ENCODE peak calls at places on chromosomes 1 and 21, in ten cellular contexts. H, C, E, G, A, Q, Z, P, I and F are unnamed samples.

GRCh38 chr21:42460391-42461184 is 35.4 kb downstream of the RSPH1 start:
- DNase-seq in E (no peak), C (no peak), Q (no peak), H (no peak), I (peak; percentile 95), P (peak; percentile 12), Z (no peak), G (no peak), A (peak; percentile 74), F (no peak)

GRCh38 chr1:167964646-167965045 is 27.8 kb upstream of the MPC2 start:
- DNase-seq in H (no peak), Q (no peak), G (no peak), A (no peak), I (no peak), C (no peak), P (no peak), E (no peak), Z (no peak), F (no peak)

GRCh38 chr21:31117046-31117916 is 79.0 kb upstream of the KRTAP19-8 start:
- DNase-seq in Q (no peak), C (no peak), E (no peak), G (no peak), Z (peak; percentile 73), I (no peak), H (no peak), P (no peak), A (no peak), F (no peak)

GRCh38 chr1:108082741-108083562 is 117.2 kb downstream of the SLC25A24 start:
- DNase-seq in Z (no peak), C (no peak), E (no peak), A (no peak), G (no peak), Q (no peak), I (no peak), H (no peak), P (no peak), F (no peak)

GRCh38 chr21:17613242-17613676 is 558 bp upstream of the BTG3 start:
- DNase-seq in A (no peak), Q (peak; percentile 82), P (peak; percentile 44), H (peak; percentile 63), E (no peak), G (peak; percentile 36), C (peak; percentile 17), I (peak; percentile 29), Z (no peak), F (peak; percentile 76)

GRCh38 chr1:206550446-206550845 is 43.1 kb downstream of the RASSF5 start:
- DNase-seq in I (no peak), Q (no peak), C (no peak), H (no peak), A (no peak), G (no peak), P (no peak), Z (no peak), E (no peak), F (no peak)

GRCh38 chr21:20729376-20729775 is 268.8 kb upstream of the NCAM2 start:
- DNase-seq in Z (no peak), I (no peak), G (no peak), A (no peak), E (no peak), C (no peak), Q (no peak), H (no peak), P (no peak), F (no peak)

GRCh38 chr1:17892225-17892624 is 137.1 kb downstream of the ACTL8 start:
- DNase-seq in Q (no peak), C (no peak), H (no peak), A (no peak), Z (no peak), E (no peak), I (no peak), P (no peak), G (no peak), F (no peak)

GRCh38 chr1:53104289-53104913 is 38.0 kb downstream of the SLC1A7 start:
- DNase-seq in A (no peak), H (no peak), P (no peak), Q (no peak), E (no peak), G (no peak), C (no peak), I (no peak), Z (no peak), F (no peak)
- TF ChIP-seq CTCF in A (no peak), H (no peak), P (no peak), Q (no peak), E (no peak), G (no peak), C (no peak), I (no peak), Z (no peak), F (no peak)

GRCh38 chr1:226736908-226737818 is 1.9 kb downstream of the ITPKB start:
- DNase-seq in C (peak; percentile 56), G (no peak), I (peak; percentile 83), H (peak; percentile 58), P (peak; percentile 82), E (peak; percentile 31), Z (peak; percentile 10), A (peak; percentile 69), Q (peak; percentile 55), F (peak; percentile 77)

GRCh38 chr1:226737819-226738420 is 1.2 kb downstream of the ITPKB start:
- DNase-seq in C (peak; percentile 48), Z (peak; percentile 61), E (peak; percentile 20), H (peak; percentile 57), P (peak; percentile 71), I (peak; percentile 73), G (peak; percentile 57), A (peak; percentile 79), Q (peak; percentile 64), F (peak; percentile 82)

GRCh38 chr1:226739696-226740065 is 599 bp upstream of the ITPKB start:
- DNase-seq in I (peak; percentile 53), C (no peak), Z (no peak), P (no peak), H (no peak), E (no peak), A (no peak), G (no peak), Q (no peak), F (no peak)

GRCh38 chr1:226738995-226739695 is at the start of gene ITPKB:
- DNase-seq in C (no peak), Z (peak; percentile 60), A (peak; percentile 75), H (peak; percentile 75), I (peak; percentile 88), P (peak; percentile 67), Q (peak; percentile 76), G (peak; percentile 64), E (no peak), F (no peak)

DNA sequence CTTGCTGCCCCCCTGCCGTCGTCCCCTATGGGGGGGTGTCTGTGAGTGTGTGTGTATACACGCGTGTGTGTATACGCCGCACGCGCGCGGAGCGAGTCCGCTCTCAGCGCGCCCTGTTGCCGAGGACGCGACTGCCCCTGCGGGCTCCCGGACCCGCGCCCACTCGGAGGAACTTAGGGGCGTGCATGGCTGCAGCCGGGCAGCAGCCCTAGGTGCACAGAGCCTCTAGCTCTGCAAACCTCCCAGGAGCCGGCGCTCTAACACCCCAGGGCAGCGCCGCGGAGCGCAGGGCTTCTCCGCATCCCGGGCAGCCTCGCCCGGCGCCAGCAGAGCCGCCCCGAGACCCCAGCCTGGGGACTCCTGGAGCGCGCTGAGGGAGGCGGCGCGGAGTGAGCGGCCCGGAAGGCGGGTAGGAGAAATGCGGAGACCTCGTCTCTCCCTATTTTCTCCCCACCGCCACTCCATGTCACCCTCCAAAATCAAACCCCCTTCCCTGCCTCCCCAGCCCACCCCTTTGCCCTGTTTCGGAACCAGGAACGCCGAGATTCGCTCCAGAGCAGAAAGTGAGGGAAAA is 574 bp downstream of the ITPKB start:
- DNase-seq in A (peak; percentile 73), I (peak; percentile 85), G (no peak), Q (peak; percentile 52), P (peak; percentile 71), E (peak; percentile 42), H (peak; percentile 32), C (peak; percentile 55), Z (peak; percentile 42), F (no peak)
- TF ChIP-seq CTCF in A (no peak), I (peak; percentile 26), G (no peak), Q (no peak), P (no peak), E (no peak), H (no peak), C (no peak), Z (no peak), F (no peak)

GRCh38 chr1:156682166-156682890 is 5.1 kb upstream of the NES start:
- DNase-seq in C (peak; percentile 34), I (no peak), Z (no peak), A (no peak), E (no peak), Q (no peak), P (no peak), G (no peak), H (no peak), F (no peak)

GRCh38 chr1:156681196-156681595 is 4.0 kb upstream of the NES start:
- DNase-seq in A (no peak), I (no peak), E (no peak), Z (no peak), Q (no peak), G (no peak), C (no peak), P (no peak), H (no peak), F (no peak)

GRCh38 chr1:156680056-156680455 is 2.8 kb upstream of the NES start:
- DNase-seq in Q (no peak), A (no peak), I (no peak), Z (no peak), C (no peak), E (no peak), G (no peak), P (no peak), H (no peak), F (no peak)

GRCh38 chr1:156689035-156689959 is 12.1 kb upstream of the NES start:
- DNase-seq in H (peak; percentile 89), Z (peak; percentile 77), E (peak; percentile 76), G (peak; percentile 82), C (peak; percentile 86), A (peak; percentile 68), Q (peak; percentile 73), I (peak; percentile 86), P (peak; percentile 82), F (no peak)

GRCh38 chr1:156684227-156684782 is 7.1 kb upstream of the NES start:
- DNase-seq in P (no peak), Z (peak; percentile 96), C (no peak), H (no peak), A (no peak), I (no peak), E (no peak), G (no peak), Q (no peak), F (no peak)
- TF ChIP-seq CTCF in P (no peak), Z (peak; percentile 35), C (no peak), H (no peak), A (no peak), I (peak; percentile 20), E (no peak), G (no peak), Q (no peak), F (no peak)

DNA sequence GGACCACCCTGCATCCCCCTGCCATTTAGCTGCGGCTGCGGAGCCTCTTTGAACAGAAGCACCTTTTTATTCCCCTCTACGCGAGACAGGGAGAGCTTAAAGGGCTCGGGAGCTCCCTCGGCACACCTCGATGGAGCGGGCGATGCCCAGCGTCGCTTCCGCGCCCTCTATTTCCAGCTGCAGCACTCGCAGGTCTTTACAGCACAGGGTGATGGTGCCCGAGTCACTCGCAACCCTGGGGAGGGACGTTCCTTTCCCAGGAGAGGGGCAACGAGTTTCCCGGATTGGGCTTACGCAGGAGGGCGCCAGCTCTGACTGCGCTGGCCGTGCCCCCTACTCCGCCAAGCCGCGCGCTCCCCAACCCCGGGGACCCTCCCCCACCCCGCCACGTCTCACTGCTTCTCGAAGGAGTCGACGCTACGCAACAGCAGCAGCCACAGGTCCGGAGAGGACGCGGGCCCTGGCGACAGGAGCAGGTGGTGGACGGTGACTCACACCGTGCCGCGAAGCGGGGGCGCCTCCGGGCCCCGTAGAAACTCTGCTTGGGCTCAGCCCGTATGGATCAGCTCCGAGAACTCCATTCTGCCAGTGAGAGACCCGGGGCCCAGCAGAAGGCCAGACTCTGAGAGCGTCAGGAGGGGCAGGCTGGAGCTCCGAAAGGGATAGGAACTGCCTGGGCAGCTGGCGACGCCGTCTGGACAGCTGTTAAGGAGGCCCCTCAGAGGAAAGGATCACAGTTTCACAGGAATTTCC is 5.8 kb upstream of the FAM167B start:
- DNase-seq in G (peak; percentile 14), E (peak; percentile 39), C (peak; percentile 75), Q (peak; percentile 73), Z (no peak), P (peak; percentile 59), H (peak; percentile 67), A (peak; percentile 79), I (no peak), F (peak; percentile 86)
- TF ChIP-seq CTCF in G (no peak), E (no peak), C (no peak), Q (no peak), Z (no peak), P (no peak), H (no peak), A (no peak), I (no peak), F (no peak)